ENCODE peak calls at places on chromosomes 3 and 15, in five cellular contexts. One of them, this sample, is unnamed.

GRCh38 chr3:177530908-177531307 is 333.6 kb upstream of the TBL1XR1 start:
- DNase-seq in trophoblast cell: no peak
- DNase-seq in MV-4-11: peak
- DNase-seq in GDM1: no peak
- DNase-seq in GM04504: no peak
- DNase-seq in this sample: peak

GRCh38 chr3:101926594-101927105 is 77.3 kb downstream of the NFKBIZ start:
- DNase-seq in trophoblast cell: no peak
- DNase-seq in MV-4-11: no peak
- DNase-seq in GDM1: no peak
- DNase-seq in GM04504: no peak
- DNase-seq in this sample: no peak

GRCh38 chr3:127691974-127692373 is 19.2 kb downstream of the ABTB1 start:
- DNase-seq in trophoblast cell: no peak
- DNase-seq in MV-4-11: no peak
- DNase-seq in GDM1: no peak
- DNase-seq in GM04504: no peak
- DNase-seq in this sample: no peak

GRCh38 chr3:48826451-48826850 is 21.2 kb downstream of the PRKAR2A start:
- DNase-seq in trophoblast cell: no peak
- DNase-seq in MV-4-11: no peak
- DNase-seq in GDM1: no peak
- DNase-seq in GM04504: peak
- DNase-seq in this sample: no peak

GRCh38 chr3:105647047-105647446 is 221.8 kb downstream of the CBLB start:
- DNase-seq in trophoblast cell: peak
- DNase-seq in MV-4-11: peak
- DNase-seq in GDM1: no peak
- DNase-seq in GM04504: peak
- DNase-seq in this sample: peak

GRCh38 chr3:150183619-150184425 is 213.1 kb upstream of the PFN2 start:
- DNase-seq in trophoblast cell: peak
- DNase-seq in MV-4-11: peak
- DNase-seq in GDM1: peak
- DNase-seq in GM04504: peak
- DNase-seq in this sample: peak

GRCh38 chr3:24435581-24435980 is 59.1 kb downstream of the THRB start:
- DNase-seq in trophoblast cell: no peak
- DNase-seq in MV-4-11: no peak
- DNase-seq in GDM1: no peak
- DNase-seq in GM04504: no peak
- DNase-seq in this sample: no peak

GRCh38 chr3:154224366-154224765 is 99.9 kb downstream of the DHX36 start:
- DNase-seq in trophoblast cell: peak
- DNase-seq in MV-4-11: no peak
- DNase-seq in GDM1: no peak
- DNase-seq in GM04504: no peak
- DNase-seq in this sample: no peak

GRCh38 chr3:126364130-126364695 is 7.0 kb upstream of the KLF15 start:
- DNase-seq in trophoblast cell: no peak
- DNase-seq in MV-4-11: no peak
- DNase-seq in GDM1: no peak
- DNase-seq in GM04504: no peak
- DNase-seq in this sample: no peak

GRCh38 chr3:111244760-111245159 is 173.1 kb downstream of the NECTIN3 start:
- DNase-seq in trophoblast cell: no peak
- DNase-seq in MV-4-11: no peak
- DNase-seq in GDM1: no peak
- DNase-seq in GM04504: peak
- DNase-seq in this sample: no peak

GRCh38 chr3:44114142-44114541 is 127.5 kb upstream of the TOPAZ1 start:
- DNase-seq in trophoblast cell: peak
- DNase-seq in MV-4-11: peak
- DNase-seq in GDM1: no peak
- DNase-seq in GM04504: no peak
- DNase-seq in this sample: no peak

GRCh38 chr3:119245778-119246177 is 5.1 kb upstream of the B4GALT4 start:
- DNase-seq in trophoblast cell: no peak
- DNase-seq in MV-4-11: peak
- DNase-seq in GDM1: no peak
- DNase-seq in GM04504: no peak
- DNase-seq in this sample: no peak

GRCh38 chr15:68734352-68734751 is 86.3 kb downstream of the ANP32A start:
- DNase-seq in trophoblast cell: peak
- DNase-seq in MV-4-11: no peak
- DNase-seq in GDM1: no peak
- DNase-seq in GM04504: no peak
- DNase-seq in this sample: no peak

GRCh38 chr3:60703008-60703407 is 548.2 kb downstream of the FHIT start:
- DNase-seq in trophoblast cell: no peak
- DNase-seq in MV-4-11: no peak
- DNase-seq in GDM1: no peak
- DNase-seq in GM04504: no peak
- DNase-seq in this sample: no peak

GRCh38 chr15:69758810-69759410 is 306.3 kb downstream of the RPLP1 start:
- DNase-seq in trophoblast cell: no peak
- DNase-seq in MV-4-11: peak
- DNase-seq in GDM1: peak
- DNase-seq in GM04504: no peak
- DNase-seq in this sample: peak

GRCh38 chr3:13045904-13046568 is 27.2 kb downstream of the IQSEC1 start:
- DNase-seq in trophoblast cell: peak
- DNase-seq in MV-4-11: peak
- DNase-seq in GDM1: peak
- DNase-seq in GM04504: no peak
- DNase-seq in this sample: peak

GRCh38 chr15:76310470-76311070 is 699 bp downstream of the ETFA start:
- DNase-seq in trophoblast cell: peak
- DNase-seq in MV-4-11: peak
- DNase-seq in GDM1: peak
- DNase-seq in GM04504: no peak
- DNase-seq in this sample: peak

GRCh38 chr3:145882416-145882815 is 278.6 kb downstream of the PLOD2 start:
- DNase-seq in trophoblast cell: no peak
- DNase-seq in MV-4-11: no peak
- DNase-seq in GDM1: no peak
- DNase-seq in GM04504: no peak
- DNase-seq in this sample: no peak

GRCh38 chr15:66046751-66047150 is 177.5 kb downstream of the RAB11A start:
- DNase-seq in trophoblast cell: no peak
- DNase-seq in MV-4-11: no peak
- DNase-seq in GDM1: no peak
- DNase-seq in GM04504: no peak
- DNase-seq in this sample: no peak

GRCh38 chr15:66834863-66835557 is 133.0 kb downstream of the SMAD6 start:
- DNase-seq in trophoblast cell: peak
- DNase-seq in MV-4-11: no peak
- DNase-seq in GDM1: no peak
- DNase-seq in GM04504: no peak
- DNase-seq in this sample: no peak

GRCh38 chr15:66765478-66766281 is 63.6 kb downstream of the SMAD6 start:
- DNase-seq in trophoblast cell: no peak
- DNase-seq in MV-4-11: peak
- DNase-seq in GDM1: peak
- DNase-seq in GM04504: no peak
- DNase-seq in this sample: peak

GRCh38 chr3:171419457-171419856 is 40.7 kb downstream of the TNIK start:
- DNase-seq in trophoblast cell: no peak
- DNase-seq in MV-4-11: no peak
- DNase-seq in GDM1: no peak
- DNase-seq in GM04504: no peak
- DNase-seq in this sample: no peak

GRCh38 chr3:194340757-194341400 is 10.2 kb downstream of the CPN2 start:
- DNase-seq in trophoblast cell: no peak
- DNase-seq in MV-4-11: no peak
- DNase-seq in GDM1: no peak
- DNase-seq in GM04504: no peak
- DNase-seq in this sample: no peak

GRCh38 chr3:194330579-194330978 is 20.5 kb downstream of the CPN2 start:
- DNase-seq in trophoblast cell: no peak
- DNase-seq in MV-4-11: no peak
- DNase-seq in GDM1: no peak
- DNase-seq in GM04504: no peak
- DNase-seq in this sample: no peak

GRCh38 chr3:51798561-51798960 is 19.5 kb upstream of the IQCF6 start:
- DNase-seq in trophoblast cell: no peak
- DNase-seq in MV-4-11: no peak
- DNase-seq in GDM1: no peak
- DNase-seq in GM04504: no peak
- DNase-seq in this sample: no peak

GRCh38 chr15:94631608-94632007 is 400.2 kb downstream of the MCTP2 start:
- DNase-seq in trophoblast cell: no peak
- DNase-seq in MV-4-11: no peak
- DNase-seq in GDM1: no peak
- DNase-seq in GM04504: no peak
- DNase-seq in this sample: peak

This sample was measured in KBM-7.